ENCODE peak calls at places on chromosomes 3 and 15, in nine cellular contexts. K is ovary; S is left ventricle myocardium inferior; V is GM12878; M is lower lobe of right lung; Q is mesenchymal stem cell; L is CD8-positive, alpha-beta T cell; B is A673; D is fibroblast of lung. F is an unnamed sample.

GRCh38 chr15:25186906-25187645 is 232.3 kb downstream of the SNRPN start:
- DNase-seq in K (no peak), S (no peak), V (no peak), M (peak; percentile 27), Q (no peak), L (no peak), B (no peak), D (no peak), F (no peak)

GRCh38 chr15:98506711-98507110 is 141.6 kb upstream of the IGF1R start:
- DNase-seq in K (no peak), S (no peak), V (no peak), M (no peak), Q (no peak), L (no peak), B (no peak), D (no peak), F (no peak)

GRCh38 chr3:12993623-12994356 is 79.4 kb downstream of the IQSEC1 start:
- DNase-seq in K (peak; percentile 41), S (no peak), V (no peak), M (peak; percentile 65), Q (peak; percentile 40), L (no peak), B (no peak), D (no peak), F (peak; percentile 76)

GRCh38 chr3:36774072-36774471 is 9.7 kb upstream of the DCLK3 start:
- DNase-seq in K (no peak), S (no peak), V (no peak), M (no peak), Q (no peak), L (no peak), B (peak; percentile 34), D (peak; percentile 65), F (no peak)

GRCh38 chr3:162597221-162597620 is 1100.6 kb downstream of the OTOL1 start:
- DNase-seq in K (no peak), S (no peak), V (no peak), M (no peak), Q (no peak), L (no peak), B (no peak), D (no peak), F (no peak)

GRCh38 chr3:178392553-178392952 is 143.7 kb upstream of the KCNMB2 start:
- DNase-seq in K (no peak), S (no peak), V (no peak), M (no peak), Q (peak; percentile 56), L (no peak), B (no peak), D (peak; percentile 62), F (no peak)

GRCh38 chr15:57559875-57560274 is 31.8 kb upstream of the MYZAP start:
- DNase-seq in K (peak; percentile 58), S (peak; percentile 71), V (no peak), M (peak; percentile 71), Q (peak; percentile 40), L (peak; percentile 31), B (peak; percentile 73), D (peak; percentile 40), F (peak; percentile 78)

GRCh38 chr3:171753025-171753472 is 57.2 kb downstream of the PLD1 start:
- DNase-seq in K (peak; percentile 62), S (no peak), V (no peak), M (no peak), Q (no peak), L (no peak), B (no peak), D (peak; percentile 26), F (no peak)

GRCh38 chr15:40061212-40061901 is 22.4 kb upstream of the SRP14 start:
- DNase-seq in K (peak; percentile 11), S (no peak), V (peak; percentile 73), M (no peak), Q (no peak), L (no peak), B (no peak), D (no peak), F (no peak)

GRCh38 chr3:54342676-54343075 is 220.3 kb downstream of the CACNA2D3 start:
- DNase-seq in K (no peak), S (no peak), V (no peak), M (no peak), Q (no peak), L (no peak), B (no peak), D (no peak), F (no peak)

GRCh38 chr3:57165637-57166036 is 484 bp upstream of the IL17RD start:
- DNase-seq in K (no peak), S (no peak), V (no peak), M (no peak), Q (no peak), L (no peak), B (no peak), D (no peak), F (no peak)
- H3K27me3 ChIP-seq in K (no peaks in the 10 kb centered on the region), S (no peaks in the 10 kb centered on the region), V (peaks cover 21% of the 10 kb centered on the region), M (peaks cover 31% of the 10 kb centered on the region), Q (peaks cover 20% of the 10 kb centered on the region), L (peaks cover 21% of the 10 kb centered on the region), B (peaks cover 4% of the 10 kb centered on the region), D (peaks cover 13% of the 10 kb centered on the region), F (peaks cover 11% of the 10 kb centered on the region)

GRCh38 chr3:24492971-24493551 is 1.6 kb downstream of the THRB start:
- DNase-seq in K (no peak), S (no peak), V (no peak), M (no peak), Q (no peak), L (no peak), B (no peak), D (no peak), F (no peak)

GRCh38 chr3:24496529-24497482 is 2.2 kb upstream of the THRB start:
- DNase-seq in K (peak; percentile 68), S (peak; percentile 78), V (no peak), M (peak; percentile 73), Q (peak; percentile 79), L (no peak), B (peak; percentile 61), D (peak; percentile 89), F (peak; percentile 84)

GRCh38 chr3:24493951-24494615 is 567 bp downstream of the THRB start:
- DNase-seq in K (peak; percentile 44), S (peak; percentile 83), V (no peak), M (peak; percentile 80), Q (peak; percentile 86), L (no peak), B (no peak), D (peak; percentile 44), F (peak; percentile 88)

GRCh38 chr3:24494616-24495333 is at the start of gene THRB:
- DNase-seq in K (peak; percentile 39), S (peak; percentile 79), V (no peak), M (peak; percentile 78), Q (peak; percentile 76), L (no peak), B (peak; percentile 56), D (peak; percentile 52), F (peak; percentile 89)

DNA sequence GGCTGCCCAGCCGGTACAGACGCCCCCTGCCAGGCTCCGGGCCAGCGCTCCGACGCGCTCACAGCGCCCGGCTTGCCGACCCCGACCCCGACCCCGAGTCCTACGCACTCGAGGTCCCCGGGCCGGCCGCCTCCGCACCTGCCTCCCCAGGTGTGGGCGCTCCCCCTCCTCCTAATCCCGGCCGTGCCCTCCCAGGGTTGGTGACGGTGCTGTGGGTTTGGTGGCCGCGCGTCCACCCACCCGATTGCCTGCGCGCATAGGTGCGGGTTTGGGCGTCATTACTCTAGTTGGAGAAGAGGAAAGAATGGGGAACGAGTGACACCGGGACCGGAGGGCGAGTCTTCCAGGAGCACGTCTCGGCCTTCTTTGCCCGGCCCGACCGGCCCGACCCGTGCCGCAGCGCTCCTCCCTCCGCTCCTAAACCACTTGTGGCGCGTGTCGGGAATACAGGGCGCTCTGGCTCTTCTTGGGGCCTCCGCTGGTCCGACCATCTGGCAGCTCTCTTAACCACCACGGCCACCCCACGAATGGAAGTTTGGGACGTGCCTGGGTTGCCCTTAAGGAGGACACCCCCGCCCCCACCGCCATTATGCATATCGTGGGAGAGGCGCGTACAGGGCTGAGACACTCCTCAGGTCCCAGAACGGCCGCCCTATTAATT is 814 bp upstream of the THRB start:
- DNase-seq in K (peak; percentile 23), S (peak; percentile 41), V (no peak), M (peak; percentile 77), Q (peak; percentile 62), L (no peak), B (no peak), D (no peak), F (peak; percentile 87)
- H3K27ac ChIP-seq in K (no peak overlapping the region), S (peak overlapping the region; percentile 95), V (no peak overlapping the region), M (peak overlapping the region; percentile 93), Q (no peak overlapping the region), L (no peak overlapping the region), B (no peak overlapping the region), D (no peak overlapping the region), F (peak overlapping the region; percentile 86)

DNA sequence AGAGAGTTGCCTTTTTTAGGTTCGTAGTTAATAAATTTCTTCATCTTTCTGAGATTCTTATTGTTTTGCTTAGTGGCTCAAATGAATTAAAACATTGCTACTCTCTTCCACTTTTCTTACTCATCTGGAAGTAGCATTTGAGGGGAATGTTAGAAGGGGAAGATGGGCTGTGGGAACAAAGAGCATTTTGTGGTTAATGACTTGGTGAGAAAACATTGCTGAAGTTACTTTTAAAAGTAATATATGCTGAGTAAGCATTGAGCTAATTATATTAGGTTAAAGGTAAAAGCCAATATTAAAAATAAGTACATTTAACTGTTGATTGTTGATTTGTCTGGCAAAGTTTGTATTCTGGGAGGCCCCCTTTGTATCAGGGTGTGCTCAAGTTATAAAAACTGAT is 5.7 kb downstream of the MORF4L1 start:
- DNase-seq in K (no peak), S (no peak), V (no peak), M (no peak), Q (peak; percentile 54), L (no peak), B (no peak), D (peak; percentile 36), F (no peak)
- H3K4me1 ChIP-seq in K (peaks cover 12% of the 10 kb centered on the region), S (peaks cover 98% of the 10 kb centered on the region), V (peaks cover 16% of the 10 kb centered on the region), M (peaks cover 84% of the 10 kb centered on the region), Q (peaks cover 9% of the 10 kb centered on the region), L (peaks cover 74% of the 10 kb centered on the region), B (peaks cover 44% of the 10 kb centered on the region), D (peaks cover 8% of the 10 kb centered on the region), F (peaks cover 55% of the 10 kb centered on the region)

DNA sequence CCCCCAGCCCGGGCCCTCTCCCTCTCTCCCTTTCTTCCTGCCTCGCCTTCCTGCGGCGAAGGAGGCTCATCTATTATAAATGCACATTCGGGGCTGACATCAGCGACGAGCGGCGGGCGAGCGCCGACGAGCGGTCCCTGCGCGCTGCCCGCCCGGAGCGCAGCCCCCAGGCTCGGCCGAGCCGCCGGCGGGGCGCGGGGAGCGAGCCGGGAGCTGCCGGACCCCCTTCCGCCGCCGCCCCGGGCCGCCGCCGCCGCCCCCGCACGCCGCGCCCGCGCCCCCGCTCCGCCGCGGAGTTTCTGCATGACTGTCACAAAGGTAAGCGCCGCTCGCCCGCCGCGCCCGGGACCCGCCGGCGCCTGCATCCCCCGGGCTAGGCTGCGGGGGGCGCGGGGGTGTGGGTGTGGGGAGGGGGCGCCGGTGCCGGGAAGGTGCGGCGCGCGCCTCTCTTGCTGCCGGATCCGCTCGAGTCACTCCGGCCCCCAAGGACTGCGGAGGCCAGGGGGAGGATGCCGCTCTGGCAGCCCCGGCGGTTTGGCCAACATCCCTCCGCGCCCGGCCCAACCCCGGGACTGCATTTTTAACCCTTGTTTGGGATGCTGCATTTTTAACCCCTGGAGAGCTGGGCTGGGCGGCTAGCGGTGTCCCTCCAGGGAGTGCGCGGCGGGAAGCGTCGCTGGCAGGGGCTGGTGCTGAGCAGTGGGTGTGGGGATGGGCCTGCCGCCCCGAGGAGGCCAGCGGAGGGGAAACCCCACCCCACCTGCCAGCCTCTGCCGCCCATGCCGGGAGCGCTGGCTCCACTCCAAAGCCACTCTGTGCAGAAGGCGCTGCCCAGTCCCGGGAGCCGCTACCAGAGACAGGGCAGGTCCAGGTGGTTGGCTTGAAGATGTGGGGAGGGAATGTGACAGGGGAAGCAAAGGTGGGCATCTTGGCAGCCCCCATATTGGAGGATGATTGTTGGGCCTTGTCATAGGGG is at the start of gene CORO2B:
- DNase-seq in K (peak; percentile 67), S (peak; percentile 54), V (no peak), M (no peak), Q (peak; percentile 48), L (no peak), B (peak; percentile 84), D (peak; percentile 56), F (peak; percentile 68)
- H3K27me3 ChIP-seq in K (no peaks in the 10 kb centered on the region), S (no peaks in the 10 kb centered on the region), V (peaks cover 30% of the 10 kb centered on the region), M (peaks cover 7% of the 10 kb centered on the region), Q (no peaks in the 10 kb centered on the region), L (peaks cover 20% of the 10 kb centered on the region), B (no peaks in the 10 kb centered on the region), D (no peaks in the 10 kb centered on the region), F (no peaks in the 10 kb centered on the region)

F was measured in upper lobe of right lung.